ENCODE peak calls at places on chromosomes 3 and 15, in seven cellular contexts. One of them, this sample, is unnamed.

GRCh38 chr3:57518276-57518914 is 25.7 kb downstream of the DNAH12 start:
- DNase-seq in thoracic aorta: no peak
- DNase-seq in fibroblast of pulmonary artery: peak
- DNase-seq in PC-9: peak
- DNase-seq in endothelial cell of umbilical vein: peak
- DNase-seq in upper lobe of right lung: no peak
- DNase-seq in psoas muscle: no peak
- DNase-seq in this sample: no peak

GRCh38 chr3:110307065-110307809 is 764.4 kb upstream of the NECTIN3 start:
- DNase-seq in thoracic aorta: no peak
- DNase-seq in fibroblast of pulmonary artery: no peak
- DNase-seq in PC-9: no peak
- DNase-seq in endothelial cell of umbilical vein: no peak
- DNase-seq in upper lobe of right lung: no peak
- DNase-seq in psoas muscle: no peak
- DNase-seq in this sample: no peak

GRCh38 chr3:129656659-129657247 is 50.3 kb upstream of the PLXND1 start:
- DNase-seq in thoracic aorta: no peak
- DNase-seq in fibroblast of pulmonary artery: no peak
- DNase-seq in PC-9: no peak
- DNase-seq in endothelial cell of umbilical vein: peak
- DNase-seq in upper lobe of right lung: no peak
- DNase-seq in psoas muscle: no peak
- DNase-seq in this sample: no peak

GRCh38 chr3:160784853-160785252 is 28.8 kb downstream of the PPM1L start:
- DNase-seq in thoracic aorta: no peak
- DNase-seq in fibroblast of pulmonary artery: no peak
- DNase-seq in PC-9: peak
- DNase-seq in endothelial cell of umbilical vein: no peak
- DNase-seq in upper lobe of right lung: no peak
- DNase-seq in psoas muscle: no peak
- DNase-seq in this sample: no peak

GRCh38 chr3:9834520-9835380 is 9.1 kb downstream of the RPUSD3 start:
- DNase-seq in thoracic aorta: no peak
- DNase-seq in fibroblast of pulmonary artery: no peak
- DNase-seq in PC-9: no peak
- DNase-seq in endothelial cell of umbilical vein: no peak
- DNase-seq in upper lobe of right lung: no peak
- DNase-seq in psoas muscle: no peak
- DNase-seq in this sample: no peak

GRCh38 chr15:79002631-79003030 is 57.8 kb upstream of the CTSH start:
- DNase-seq in thoracic aorta: no peak
- DNase-seq in fibroblast of pulmonary artery: no peak
- DNase-seq in PC-9: no peak
- DNase-seq in endothelial cell of umbilical vein: no peak
- DNase-seq in upper lobe of right lung: no peak
- DNase-seq in psoas muscle: peak
- DNase-seq in this sample: no peak

GRCh38 chr15:76398702-76399101 is 62.1 kb downstream of the ISL2 start:
- DNase-seq in thoracic aorta: no peak
- DNase-seq in fibroblast of pulmonary artery: no peak
- DNase-seq in PC-9: no peak
- DNase-seq in endothelial cell of umbilical vein: no peak
- DNase-seq in upper lobe of right lung: no peak
- DNase-seq in psoas muscle: no peak
- DNase-seq in this sample: no peak

GRCh38 chr3:40162616-40163015 is 146.9 kb upstream of the EIF1B start:
- DNase-seq in thoracic aorta: no peak
- DNase-seq in fibroblast of pulmonary artery: no peak
- DNase-seq in PC-9: no peak
- DNase-seq in endothelial cell of umbilical vein: no peak
- DNase-seq in upper lobe of right lung: no peak
- DNase-seq in psoas muscle: no peak
- DNase-seq in this sample: no peak

GRCh38 chr3:6262035-6262434 is 598.9 kb upstream of the GRM7 start:
- DNase-seq in thoracic aorta: no peak
- DNase-seq in fibroblast of pulmonary artery: no peak
- DNase-seq in PC-9: peak
- DNase-seq in endothelial cell of umbilical vein: no peak
- DNase-seq in upper lobe of right lung: no peak
- DNase-seq in psoas muscle: no peak
- DNase-seq in this sample: no peak

GRCh38 chr3:66803706-66804496 is 194.2 kb upstream of the KBTBD8 start:
- DNase-seq in thoracic aorta: no peak
- DNase-seq in fibroblast of pulmonary artery: no peak
- DNase-seq in PC-9: no peak
- DNase-seq in endothelial cell of umbilical vein: peak
- DNase-seq in upper lobe of right lung: no peak
- DNase-seq in psoas muscle: no peak
- DNase-seq in this sample: no peak

GRCh38 chr3:66797916-66798560 is 200.1 kb upstream of the KBTBD8 start:
- DNase-seq in thoracic aorta: no peak
- DNase-seq in fibroblast of pulmonary artery: peak
- DNase-seq in PC-9: no peak
- DNase-seq in endothelial cell of umbilical vein: peak
- DNase-seq in upper lobe of right lung: peak
- DNase-seq in psoas muscle: peak
- DNase-seq in this sample: no peak

GRCh38 chr3:66803206-66803605 is 194.9 kb upstream of the KBTBD8 start:
- DNase-seq in thoracic aorta: no peak
- DNase-seq in fibroblast of pulmonary artery: no peak
- DNase-seq in PC-9: no peak
- DNase-seq in endothelial cell of umbilical vein: peak
- DNase-seq in upper lobe of right lung: no peak
- DNase-seq in psoas muscle: no peak
- DNase-seq in this sample: no peak

GRCh38 chr3:66796343-66796742 is 201.8 kb upstream of the KBTBD8 start:
- DNase-seq in thoracic aorta: no peak
- DNase-seq in fibroblast of pulmonary artery: no peak
- DNase-seq in PC-9: no peak
- DNase-seq in endothelial cell of umbilical vein: no peak
- DNase-seq in upper lobe of right lung: no peak
- DNase-seq in psoas muscle: no peak
- DNase-seq in this sample: no peak

DNA sequence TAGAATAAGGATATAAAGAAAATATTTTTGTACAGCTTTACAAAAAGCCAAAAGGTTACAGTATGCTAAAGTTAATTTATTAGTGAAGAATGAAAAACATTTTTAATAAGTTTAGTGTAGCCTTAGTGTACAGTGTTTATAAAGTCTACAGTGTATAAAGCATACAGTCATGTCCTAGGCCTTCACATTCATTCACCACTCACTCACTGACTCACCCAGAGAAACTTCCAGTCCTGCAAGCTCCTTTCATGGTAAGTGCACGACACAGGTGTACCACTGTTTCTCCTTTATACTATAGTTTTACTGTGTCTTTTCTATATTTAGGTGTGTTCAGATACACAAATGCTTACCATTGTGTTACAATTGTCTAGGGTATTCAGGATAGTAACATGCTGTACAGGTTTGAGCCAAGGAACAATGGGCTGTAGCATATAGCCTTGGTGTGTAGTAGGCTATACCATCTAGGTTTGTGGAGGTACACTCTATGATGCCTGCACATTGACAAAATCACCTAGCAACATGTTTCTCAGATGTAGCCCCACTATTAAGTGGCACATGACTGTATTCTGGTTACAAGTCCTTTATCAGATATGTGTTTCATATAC is 197.1 kb upstream of the KBTBD8 start:
- DNase-seq in thoracic aorta: no peak
- DNase-seq in fibroblast of pulmonary artery: no peak
- DNase-seq in PC-9: no peak
- DNase-seq in endothelial cell of umbilical vein: no peak
- DNase-seq in upper lobe of right lung: no peak
- DNase-seq in psoas muscle: no peak
- DNase-seq in this sample: no peak
- H3K4me3 ChIP-seq in thoracic aorta: no peak
- H3K4me3 ChIP-seq in fibroblast of pulmonary artery: no peak
- H3K4me3 ChIP-seq in PC-9: no peak
- H3K4me3 ChIP-seq in endothelial cell of umbilical vein: no peak
- H3K4me3 ChIP-seq in upper lobe of right lung: no peak
- H3K4me3 ChIP-seq in psoas muscle: no peak
- H3K4me3 ChIP-seq in this sample: no peak

GRCh38 chr3:172892158-172892557 is 141.6 kb downstream of the ECT2 start:
- DNase-seq in thoracic aorta: no peak
- DNase-seq in fibroblast of pulmonary artery: peak
- DNase-seq in PC-9: no peak
- DNase-seq in endothelial cell of umbilical vein: peak
- DNase-seq in upper lobe of right lung: no peak
- DNase-seq in psoas muscle: no peak
- DNase-seq in this sample: no peak
- H3K4me3 ChIP-seq in thoracic aorta: no peak
- H3K4me3 ChIP-seq in fibroblast of pulmonary artery: no peak
- H3K4me3 ChIP-seq in PC-9: no peak
- H3K4me3 ChIP-seq in endothelial cell of umbilical vein: no peak
- H3K4me3 ChIP-seq in upper lobe of right lung: no peak
- H3K4me3 ChIP-seq in psoas muscle: no peak
- H3K4me3 ChIP-seq in this sample: no peak

GRCh38 chr3:15052335-15053242 is 12.5 kb downstream of the MRPS25 start:
- DNase-seq in thoracic aorta: no peak
- DNase-seq in fibroblast of pulmonary artery: no peak
- DNase-seq in PC-9: no peak
- DNase-seq in endothelial cell of umbilical vein: no peak
- DNase-seq in upper lobe of right lung: no peak
- DNase-seq in psoas muscle: no peak
- DNase-seq in this sample: no peak

GRCh38 chr3:15049584-15049983 is 15.5 kb downstream of the MRPS25 start:
- DNase-seq in thoracic aorta: no peak
- DNase-seq in fibroblast of pulmonary artery: no peak
- DNase-seq in PC-9: no peak
- DNase-seq in endothelial cell of umbilical vein: no peak
- DNase-seq in upper lobe of right lung: no peak
- DNase-seq in psoas muscle: no peak
- DNase-seq in this sample: no peak

GRCh38 chr3:15053541-15053940 is 11.6 kb downstream of the MRPS25 start:
- DNase-seq in thoracic aorta: no peak
- DNase-seq in fibroblast of pulmonary artery: no peak
- DNase-seq in PC-9: no peak
- DNase-seq in endothelial cell of umbilical vein: no peak
- DNase-seq in upper lobe of right lung: no peak
- DNase-seq in psoas muscle: no peak
- DNase-seq in this sample: no peak

GRCh38 chr3:15050405-15051092 is 14.6 kb downstream of the MRPS25 start:
- DNase-seq in thoracic aorta: no peak
- DNase-seq in fibroblast of pulmonary artery: no peak
- DNase-seq in PC-9: no peak
- DNase-seq in endothelial cell of umbilical vein: no peak
- DNase-seq in upper lobe of right lung: no peak
- DNase-seq in psoas muscle: no peak
- DNase-seq in this sample: no peak

GRCh38 chr3:15051531-15051930 is 13.6 kb downstream of the MRPS25 start:
- DNase-seq in thoracic aorta: no peak
- DNase-seq in fibroblast of pulmonary artery: peak
- DNase-seq in PC-9: no peak
- DNase-seq in endothelial cell of umbilical vein: peak
- DNase-seq in upper lobe of right lung: peak
- DNase-seq in psoas muscle: peak
- DNase-seq in this sample: peak
- H3K4me3 ChIP-seq in thoracic aorta: no peak
- H3K4me3 ChIP-seq in fibroblast of pulmonary artery: no peak
- H3K4me3 ChIP-seq in PC-9: no peak
- H3K4me3 ChIP-seq in endothelial cell of umbilical vein: no peak
- H3K4me3 ChIP-seq in upper lobe of right lung: no peak
- H3K4me3 ChIP-seq in psoas muscle: no peak
- H3K4me3 ChIP-seq in this sample: no peak

GRCh38 chr3:52004906-52005395 is 9.3 kb upstream of the RPL29 start:
- DNase-seq in thoracic aorta: no peak
- DNase-seq in fibroblast of pulmonary artery: no peak
- DNase-seq in PC-9: no peak
- DNase-seq in endothelial cell of umbilical vein: no peak
- DNase-seq in upper lobe of right lung: no peak
- DNase-seq in psoas muscle: no peak
- DNase-seq in this sample: no peak

GRCh38 chr3:52005571-52005986 is 9.9 kb upstream of the RPL29 start:
- DNase-seq in thoracic aorta: no peak
- DNase-seq in fibroblast of pulmonary artery: peak
- DNase-seq in PC-9: no peak
- DNase-seq in endothelial cell of umbilical vein: peak
- DNase-seq in upper lobe of right lung: peak
- DNase-seq in psoas muscle: no peak
- DNase-seq in this sample: no peak

GRCh38 chr3:52001443-52001974 is 5.8 kb upstream of the RPL29 start:
- DNase-seq in thoracic aorta: no peak
- DNase-seq in fibroblast of pulmonary artery: peak
- DNase-seq in PC-9: no peak
- DNase-seq in endothelial cell of umbilical vein: peak
- DNase-seq in upper lobe of right lung: peak
- DNase-seq in psoas muscle: peak
- DNase-seq in this sample: peak

GRCh38 chr3:52004158-52004787 is 8.6 kb upstream of the RPL29 start:
- DNase-seq in thoracic aorta: no peak
- DNase-seq in fibroblast of pulmonary artery: peak
- DNase-seq in PC-9: no peak
- DNase-seq in endothelial cell of umbilical vein: peak
- DNase-seq in upper lobe of right lung: no peak
- DNase-seq in psoas muscle: peak
- DNase-seq in this sample: no peak

GRCh38 chr3:52002768-52003167 is 7.1 kb upstream of the RPL29 start:
- DNase-seq in thoracic aorta: no peak
- DNase-seq in fibroblast of pulmonary artery: no peak
- DNase-seq in PC-9: no peak
- DNase-seq in endothelial cell of umbilical vein: no peak
- DNase-seq in upper lobe of right lung: no peak
- DNase-seq in psoas muscle: no peak
- DNase-seq in this sample: no peak
- H3K4me3 ChIP-seq in thoracic aorta: no peak
- H3K4me3 ChIP-seq in fibroblast of pulmonary artery: no peak
- H3K4me3 ChIP-seq in PC-9: no peak
- H3K4me3 ChIP-seq in endothelial cell of umbilical vein: no peak
- H3K4me3 ChIP-seq in upper lobe of right lung: no peak
- H3K4me3 ChIP-seq in psoas muscle: no peak
- H3K4me3 ChIP-seq in this sample: no peak

DNA sequence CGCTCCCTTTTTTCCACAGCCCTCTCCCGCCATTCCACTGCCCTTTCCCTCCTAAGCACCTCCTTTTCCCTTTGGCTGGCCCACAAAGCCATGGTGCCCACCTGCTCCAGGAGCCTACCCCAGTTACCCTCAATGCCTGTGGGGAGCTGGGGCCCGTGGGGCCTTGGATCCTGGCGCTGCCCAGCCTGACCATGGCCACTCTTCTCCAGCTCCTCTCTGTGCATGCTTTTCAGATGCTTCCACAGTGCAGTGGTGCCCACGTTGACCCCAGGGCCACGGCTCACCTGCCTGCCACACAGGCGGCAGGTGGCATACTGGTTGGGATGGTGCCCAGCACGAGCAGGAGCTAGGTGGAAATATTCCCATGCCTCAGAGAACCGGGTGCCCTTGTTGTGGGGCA is 1.5 kb downstream of the ZBED2 start:
- DNase-seq in thoracic aorta: no peak
- DNase-seq in fibroblast of pulmonary artery: no peak
- DNase-seq in PC-9: no peak
- DNase-seq in endothelial cell of umbilical vein: no peak
- DNase-seq in upper lobe of right lung: peak
- DNase-seq in psoas muscle: no peak
- DNase-seq in this sample: no peak
- H3K4me3 ChIP-seq in thoracic aorta: no peak
- H3K4me3 ChIP-seq in fibroblast of pulmonary artery: no peak
- H3K4me3 ChIP-seq in PC-9: no peak
- H3K4me3 ChIP-seq in endothelial cell of umbilical vein: no peak
- H3K4me3 ChIP-seq in upper lobe of right lung: no peak
- H3K4me3 ChIP-seq in psoas muscle: no peak
- H3K4me3 ChIP-seq in this sample: no peak

GRCh38 chr15:60605879-60606304 is 127.0 kb upstream of the ICE2 start:
- DNase-seq in thoracic aorta: no peak
- DNase-seq in fibroblast of pulmonary artery: peak
- DNase-seq in PC-9: no peak
- DNase-seq in endothelial cell of umbilical vein: peak
- DNase-seq in upper lobe of right lung: no peak
- DNase-seq in psoas muscle: no peak
- DNase-seq in this sample: no peak
- H3K4me3 ChIP-seq in thoracic aorta: peak
- H3K4me3 ChIP-seq in fibroblast of pulmonary artery: peak
- H3K4me3 ChIP-seq in PC-9: no peak
- H3K4me3 ChIP-seq in endothelial cell of umbilical vein: peak
- H3K4me3 ChIP-seq in upper lobe of right lung: no peak
- H3K4me3 ChIP-seq in psoas muscle: peak
- H3K4me3 ChIP-seq in this sample: no peak